ENCODE peak calls at places on chromosomes 6 and 20, in five cellular contexts. H, S, Y, V and K are unnamed samples.

GRCh38 chr6:39301606-39302005 is 12.6 kb downstream of the KCNK17 start:
- DNase-seq in H (no peak), S (peak), Y (no peak), V (no peak), K (peak)

GRCh38 chr20:38299963-38300362 is 4.0 kb upstream of the BPI start:
- DNase-seq in H (no peak), S (no peak), Y (no peak), V (no peak), K (peak)

GRCh38 chr6:107692351-107692750 is 131.8 kb downstream of the SCML4 start:
- DNase-seq in H (no peak), S (no peak), Y (no peak), V (no peak), K (no peak)

GRCh38 chr6:139895205-139895793 is 520.9 kb upstream of the CITED2 start:
- DNase-seq in H (no peak), S (no peak), Y (no peak), V (no peak), K (no peak)

GRCh38 chr20:43426172-43426571 is 31.5 kb upstream of the SRSF6 start:
- DNase-seq in H (no peak), S (no peak), Y (no peak), V (no peak), K (no peak)

GRCh38 chr6:35108309-35108885 is 32.7 kb downstream of the TCP11 start:
- DNase-seq in H (no peak), S (no peak), Y (no peak), V (no peak), K (no peak)

GRCh38 chr6:128036808-128037570 is 136.1 kb upstream of the THEMIS start:
- DNase-seq in H (no peak), S (no peak), Y (no peak), V (no peak), K (no peak)

GRCh38 chr20:112396-112795 is 24.9 kb downstream of the DEFB125 start:
- DNase-seq in H (no peak), S (no peak), Y (no peak), V (no peak), K (no peak)

GRCh38 chr6:170462366-170463020 is 90.6 kb downstream of the PSMB1 start:
- DNase-seq in H (no peak), S (no peak), Y (no peak), V (no peak), K (no peak)

GRCh38 chr6:114936060-114936459 is 593.2 kb upstream of the HS3ST5 start:
- DNase-seq in H (no peak), S (peak), Y (no peak), V (no peak), K (peak)

GRCh38 chr6:157380458-157380778 is 572 bp upstream of the ZDHHC14 start:
- DNase-seq in H (peak), S (peak), Y (no peak), V (peak), K (peak)

GRCh38 chr6:127069659-127070279 is 48.7 kb upstream of the RSPO3 start:
- DNase-seq in H (peak), S (peak), Y (peak), V (peak), K (peak)

GRCh38 chr6:84967965-84968364 is 203.6 kb upstream of the TBX18 start:
- DNase-seq in H (no peak), S (no peak), Y (no peak), V (no peak), K (peak)

GRCh38 chr6:44176130-44176934 is 17.7 kb downstream of the CAPN11 start:
- DNase-seq in H (peak), S (no peak), Y (no peak), V (no peak), K (no peak)

GRCh38 chr6:140101367-140101766 is 726.9 kb upstream of the CITED2 start:
- DNase-seq in H (no peak), S (no peak), Y (no peak), V (no peak), K (no peak)

GRCh38 chr6:14046476-14047068 is 71.0 kb upstream of the CD83 start:
- DNase-seq in H (peak), S (peak), Y (peak), V (peak), K (peak)

GRCh38 chr6:55603987-55604386 is 25.0 kb upstream of the HMGCLL1 start:
- DNase-seq in H (no peak), S (no peak), Y (no peak), V (no peak), K (no peak)

GRCh38 chr6:72535124-72535523 is 86.7 kb upstream of the KCNQ5 start:
- DNase-seq in H (no peak), S (no peak), Y (no peak), V (no peak), K (peak)

GRCh38 chr6:87029711-87030314 is 65.1 kb downstream of the CGA start:
- DNase-seq in H (peak), S (peak), Y (peak), V (peak), K (peak)

GRCh38 chr6:103268335-103268734 is 1591.4 kb downstream of the HACE1 start:
- DNase-seq in H (no peak), S (no peak), Y (no peak), V (no peak), K (no peak)

GRCh38 chr6:144248470-144249301 is 36.4 kb upstream of the UTRN start:
- DNase-seq in H (no peak), S (no peak), Y (peak), V (no peak), K (no peak)

GRCh38 chr20:41149679-41150131 is 12.4 kb downstream of the PLCG1 start:
- DNase-seq in H (no peak), S (no peak), Y (peak), V (no peak), K (no peak)

GRCh38 chr6:51266569-51266968 is 447.9 kb downstream of the TFAP2B start:
- DNase-seq in H (no peak), S (no peak), Y (no peak), V (no peak), K (no peak)

GRCh38 chr20:23302801-23303200 is 47.8 kb upstream of the NXT1 start:
- DNase-seq in H (no peak), S (no peak), Y (no peak), V (no peak), K (no peak)

GRCh38 chr6:150069707-150070106 is 786 bp upstream of the ULBP3 start:
- DNase-seq in H (no peak), S (peak), Y (peak), V (no peak), K (no peak)

GRCh38 chr6:108661430-108661829 is 100.7 kb downstream of the FOXO3 start:
- DNase-seq in H (peak), S (no peak), Y (peak), V (no peak), K (no peak)

GRCh38 chr6:111423960-111424846 is 58.8 kb downstream of the REV3L start:
- DNase-seq in H (peak), S (no peak), Y (no peak), V (no peak), K (no peak)

GRCh38 chr6:30311101-30311500 is 15.6 kb upstream of the TRIM39 start:
- DNase-seq in H (no peak), S (peak), Y (no peak), V (no peak), K (peak)

GRCh38 chr6:134686071-134686470 is 263.8 kb downstream of the ALDH8A1 start:
- DNase-seq in H (no peak), S (no peak), Y (no peak), V (no peak), K (no peak)

GRCh38 chr6:104597541-104598050 is 262.1 kb downstream of the HACE1 start:
- DNase-seq in H (no peak), S (no peak), Y (no peak), V (no peak), K (peak)

GRCh38 chr6:155786528-155786927 is 330.9 kb upstream of the NOX3 start:
- DNase-seq in H (no peak), S (no peak), Y (no peak), V (no peak), K (no peak)

DNA sequence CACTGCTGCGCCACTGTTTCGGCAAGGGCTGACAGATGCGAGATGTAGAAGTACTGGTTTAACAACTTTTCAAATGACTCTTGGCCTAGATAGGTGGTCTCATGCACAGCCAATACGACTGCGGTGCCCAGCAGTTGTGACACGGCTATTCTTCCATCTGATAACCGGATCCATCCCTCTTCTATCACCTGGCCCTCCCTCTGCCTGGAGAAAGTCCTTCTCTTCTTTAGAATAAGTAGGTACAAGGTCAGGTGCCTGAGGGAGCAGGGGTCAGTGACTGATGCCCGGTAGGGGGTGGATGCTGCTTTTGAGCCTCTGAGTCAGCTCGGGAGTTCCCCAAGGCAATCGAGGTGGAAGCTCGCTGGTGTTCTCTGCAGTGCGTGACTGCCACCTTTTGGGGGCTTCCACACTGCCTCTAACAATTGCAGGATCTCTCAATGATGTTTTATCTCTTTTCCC is 166.8 kb upstream of the GRIK2 start:
- DNase-seq in H (no peak), S (peak), Y (peak), V (peak), K (peak)
- TF ChIP-seq CTCF in H (peak), S (peak), Y (peak), V (peak), K (peak)

GRCh38 chr6:66068907-66069306 is 361.9 kb upstream of the EYS start:
- DNase-seq in H (no peak), S (no peak), Y (no peak), V (no peak), K (no peak)

GRCh38 chr6:66068033-66068432 is 361.0 kb upstream of the EYS start:
- DNase-seq in H (peak), S (no peak), Y (no peak), V (no peak), K (no peak)

DNA sequence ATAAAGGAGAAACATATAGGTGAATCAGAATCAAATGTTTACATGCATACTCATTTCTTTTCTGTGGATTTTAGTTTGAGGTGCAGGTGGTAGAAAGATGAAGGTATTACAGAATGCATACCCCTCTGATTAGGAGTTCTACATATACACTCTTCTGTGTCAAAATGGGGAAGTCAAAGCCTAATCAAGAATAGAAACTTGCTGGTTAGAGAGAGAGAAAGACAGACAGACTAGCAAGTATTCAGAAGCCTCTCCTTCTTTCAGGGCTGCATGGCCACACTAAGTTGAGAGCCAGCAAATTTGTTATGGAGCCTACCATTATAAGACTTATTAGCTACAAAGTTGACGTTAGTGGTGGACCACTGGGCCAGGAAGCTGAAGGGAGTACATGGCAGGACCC is 358.3 kb upstream of the EYS start:
- DNase-seq in H (no peak), S (no peak), Y (no peak), V (no peak), K (no peak)
- TF ChIP-seq EZH2phosphoT487 in H (no peak), S (no peak), Y (no peak), V (no peak), K (no peak)

DNA sequence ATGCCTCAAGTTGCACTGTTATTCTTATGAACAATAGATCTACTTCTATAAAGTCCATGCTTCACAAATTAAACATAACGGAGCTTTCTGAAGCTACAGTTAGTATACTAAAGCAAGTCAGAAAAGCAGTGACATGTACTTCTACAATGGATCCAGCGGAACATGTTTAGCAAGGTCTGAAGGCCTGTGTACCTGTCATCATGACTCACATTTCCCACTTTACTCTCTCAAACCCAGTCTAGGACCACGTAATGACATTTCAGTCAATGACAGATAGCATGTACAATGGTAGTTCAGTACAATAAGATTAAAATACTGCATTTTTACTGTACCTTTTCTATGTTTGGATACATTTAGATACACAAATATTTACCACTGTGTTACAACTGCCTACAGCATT is 132.1 kb downstream of the MMS22L start:
- DNase-seq in H (no peak), S (no peak), Y (peak), V (no peak), K (no peak)
- TF ChIP-seq CTCF in H (no peak), S (no peak), Y (no peak), V (no peak), K (no peak)

GRCh38 chr6:132548746-132549463 is 3.6 kb upstream of the TAAR8 start:
- DNase-seq in H (no peak), S (peak), Y (no peak), V (no peak), K (peak)
- TF ChIP-seq EZH2phosphoT487 in H (no peak), S (no peak), Y (no peak), V (no peak), K (no peak)

GRCh38 chr20:53493201-53493908 is 100.3 kb downstream of the ZNF217 start:
- DNase-seq in H (peak), S (no peak), Y (no peak), V (no peak), K (no peak)
- TF ChIP-seq CTCF in H (no peak), S (peak), Y (peak), V (peak), K (peak)

GRCh38 chr20:48679603-48680002 is 148.2 kb downstream of the PREX1 start:
- DNase-seq in H (no peak), S (peak), Y (peak), V (peak), K (peak)
- TF ChIP-seq EZH2phosphoT487 in H (no peak), S (no peak), Y (no peak), V (no peak), K (no peak)

DNA sequence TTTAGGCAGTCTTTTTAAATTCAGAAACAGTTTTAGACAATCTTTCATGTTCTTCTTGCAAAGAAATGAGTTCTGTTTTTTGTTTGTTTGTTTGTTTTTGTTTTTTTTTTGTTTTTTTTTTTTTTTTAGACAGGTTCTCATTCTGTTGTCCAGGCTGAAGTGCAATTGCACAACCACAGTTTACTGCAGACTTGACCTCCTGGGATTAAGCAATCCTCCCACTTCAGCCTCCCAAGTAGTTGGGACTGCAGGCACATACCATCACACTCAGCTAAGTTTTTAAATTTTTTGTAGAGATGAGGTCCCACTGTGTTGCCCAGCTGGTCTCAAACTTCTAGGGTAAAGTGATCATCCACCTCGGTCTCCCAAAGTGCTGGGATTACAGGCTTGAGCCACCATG is 96.2 kb downstream of the OTOR start:
- DNase-seq in H (no peak), S (no peak), Y (no peak), V (no peak), K (no peak)
- TF ChIP-seq CTCF in H (no peak), S (no peak), Y (no peak), V (no peak), K (no peak)

GRCh38 chr6:37473364-37474095 is 26.2 kb downstream of the CCDC167 start:
- DNase-seq in H (peak), S (no peak), Y (no peak), V (no peak), K (no peak)
- TF ChIP-seq EZH2phosphoT487 in H (no peak), S (no peak), Y (no peak), V (no peak), K (no peak)